ENCODE peak calls at places on chromosomes 11 and 22, in seven cellular contexts. X, Y, F, C, I, Q and R are unnamed samples.

GRCh38 chr11:119724956-119725355 is 4.0 kb downstream of the NECTIN1 start:
- DNase-seq in Q (no peak), Y (no peak), F (no peak), I (no peak), C (no peak), X (no peak), R (no peak)

GRCh38 chr11:57640068-57640800 is 9.5 kb downstream of the YPEL4 start:
- DNase-seq in F (peak; percentile 44), Y (no peak), X (no peak), I (no peak), Q (no peak), C (peak; percentile 65), R (no peak)

GRCh38 chr11:93548679-93549319 is 5.6 kb upstream of the SMCO4 start:
- DNase-seq in Y (no peak), X (no peak), Q (no peak), I (no peak), F (no peak), C (no peak), R (no peak)

GRCh38 chr11:92149996-92150395 is 74.6 kb upstream of the FAT3 start:
- DNase-seq in Q (no peak), X (no peak), Y (no peak), I (no peak), F (no peak), C (no peak), R (no peak)

GRCh38 chr11:43895601-43896000 is 15.0 kb downstream of the ALKBH3 start:
- DNase-seq in F (no peak), I (no peak), X (no peak), Y (no peak), Q (no peak), C (no peak), R (no peak)

GRCh38 chr22:24703101-24703500 is 71.4 kb downstream of the PIWIL3 start:
- DNase-seq in F (peak; percentile 79), X (no peak), Q (peak; percentile 26), I (no peak), Y (peak; percentile 83), C (no peak), R (peak; percentile 59)

GRCh38 chr22:20312396-20313191 is 7.3 kb downstream of the DGCR6L start:
- DNase-seq in Y (no peak), Q (no peak), F (peak; percentile 60), I (no peak), X (no peak), C (no peak), R (no peak)

GRCh38 chr22:30238661-30239420 is 7.7 kb downstream of the LIF start:
- DNase-seq in Y (no peak), X (no peak), F (no peak), Q (no peak), C (no peak), I (peak; percentile 41), R (no peak)

GRCh38 chr11:12052676-12053605 is 44.5 kb upstream of the DKK3 start:
- DNase-seq in X (no peak), Y (no peak), I (peak; percentile 31), C (no peak), F (no peak), Q (no peak), R (no peak)

GRCh38 chr11:101354801-101355200 is 225.2 kb upstream of the PGR start:
- DNase-seq in Q (no peak), X (no peak), I (no peak), F (no peak), Y (no peak), C (no peak), R (no peak)

GRCh38 chr11:15793032-15793996 is 563.0 kb downstream of the SOX6 start:
- DNase-seq in C (no peak), I (no peak), X (peak; percentile 77), Q (peak; percentile 60), F (no peak), Y (no peak), R (no peak)

GRCh38 chr11:114147389-114148382 is 88.2 kb downstream of the ZBTB16 start:
- DNase-seq in C (no peak), F (no peak), Y (no peak), I (no peak), X (no peak), Q (no peak), R (no peak)

GRCh38 chr11:116906479-116906878 is 69.1 kb upstream of the APOA1 start:
- DNase-seq in I (no peak), F (no peak), Q (no peak), X (no peak), C (no peak), Y (no peak), R (no peak)

GRCh38 chr22:36430863-36431262 is 43.1 kb upstream of the MYH9 start:
- DNase-seq in F (no peak), Y (no peak), I (peak; percentile 78), Q (peak; percentile 62), C (no peak), X (no peak), R (no peak)

GRCh38 chr11:35418847-35419712 is at the start of gene SLC1A2:
- DNase-seq in Q (peak; percentile 45), I (peak; percentile 94), F (no peak), C (peak; percentile 10), Y (peak; percentile 32), X (no peak), R (peak; percentile 57)